ENCODE peak calls at places on chromosomes 2 and 18, in eight cellular contexts. E is A549, Y is neuronal stem cell, X is AML-193, V is choroid plexus epithelial cell, O is cardiac fibroblast, H is OCI-M1, U is GM20000. Z is an unnamed sample.

GRCh38 chr2:36486546-36487044 is 111.4 kb downstream of the FEZ2 start:
- DNase-seq in E (no peak), Y (no peak), X (no peak), V (peak; percentile 88), O (peak; percentile 92), H (no peak), U (no peak), Z (peak; percentile 71)

GRCh38 chr2:44974064-44974715 is 32.7 kb downstream of the SIX3 start:
- DNase-seq in E (peak; percentile 79), Y (peak; percentile 75), X (peak; percentile 12), V (peak; percentile 62), O (peak; percentile 89), H (peak; percentile 75), U (no peak), Z (peak; percentile 22)

GRCh38 chr2:227480528-227480927 is 8.6 kb downstream of the AGFG1 start:
- DNase-seq in E (no peak), Y (no peak), X (no peak), V (peak; percentile 42), O (no peak), H (no peak), U (no peak), Z (no peak)

GRCh38 chr2:129817175-129817574 is 162.3 kb upstream of the RAB6C start:
- DNase-seq in E (no peak), Y (no peak), X (no peak), V (no peak), O (no peak), H (no peak), U (no peak), Z (no peak)

GRCh38 chr2:46992776-46993175 is 77.2 kb upstream of the MCFD2 start:
- DNase-seq in E (no peak), Y (no peak), X (no peak), V (no peak), O (no peak), H (no peak), U (no peak), Z (no peak)

GRCh38 chr2:231200805-231201474 is 2.5 kb downstream of the ARMC9 start:
- DNase-seq in E (no peak), Y (no peak), X (no peak), V (peak; percentile 53), O (no peak), H (peak; percentile 42), U (no peak), Z (peak; percentile 59)

GRCh38 chr2:7825591-7826312 is 856.1 kb upstream of the ID2 start:
- DNase-seq in E (peak; percentile 66), Y (no peak), X (no peak), V (peak; percentile 88), O (peak; percentile 73), H (no peak), U (peak; percentile 67), Z (peak; percentile 87)

GRCh38 chr2:188787002-188787660 is 187.0 kb upstream of the COL3A1 start:
- DNase-seq in E (no peak), Y (no peak), X (no peak), V (peak; percentile 95), O (peak; percentile 92), H (peak; percentile 72), U (no peak), Z (peak; percentile 25)

GRCh38 chr18:68035709-68036522 is 519.4 kb upstream of the DSEL start:
- DNase-seq in E (no peak), Y (no peak), X (no peak), V (peak; percentile 66), O (no peak), H (peak; percentile 16), U (no peak), Z (no peak)

GRCh38 chr2:64542071-64543005 is 18.2 kb downstream of the AFTPH start:
- DNase-seq in E (no peak), Y (no peak), X (no peak), V (no peak), O (no peak), H (no peak), U (no peak), Z (peak; percentile 43)

GRCh38 chr2:102000813-102001766 is 9.3 kb downstream of the IL1R2 start:
- DNase-seq in E (no peak), Y (no peak), X (no peak), V (no peak), O (no peak), H (no peak), U (no peak), Z (peak; percentile 31)

GRCh38 chr18:56795381-56795780 is 144.2 kb downstream of the WDR7 start:
- DNase-seq in E (no peak), Y (no peak), X (no peak), V (no peak), O (peak; percentile 7), H (no peak), U (no peak), Z (no peak)

GRCh38 chr2:109694190-109694589 is 80.0 kb downstream of the SOWAHC start:
- DNase-seq in E (no peak), Y (no peak), X (no peak), V (no peak), O (peak; percentile 44), H (no peak), U (no peak), Z (no peak)

GRCh38 chr18:3321133-3321812 is 59.3 kb downstream of the MYL12B start:
- DNase-seq in E (peak; percentile 51), Y (no peak), X (no peak), V (peak; percentile 96), O (peak; percentile 99), H (peak; percentile 80), U (no peak), Z (peak; percentile 78)

GRCh38 chr2:216341151-216341550 is 31.1 kb downstream of the MARCHF4 start:
- DNase-seq in E (no peak), Y (no peak), X (no peak), V (no peak), O (no peak), H (no peak), U (no peak), Z (no peak)

GRCh38 chr2:157825885-157826284 is 50.2 kb downstream of the ACVR1 start:
- DNase-seq in E (no peak), Y (no peak), X (no peak), V (peak; percentile 64), O (peak; percentile 44), H (no peak), U (no peak), Z (no peak)

Z was measured in RCC 7860.